ENCODE peak calls at places on chromosomes 12 and 14, in five cellular contexts. One of them, this sample, is unnamed.

GRCh38 chr12:66002812-66003211 is 127.7 kb downstream of the LLPH start:
- DNase-seq in A549: no peak
- DNase-seq in uterus: no peak
- DNase-seq in Peyer's patch: no peak
- DNase-seq in stomach: no peak
- DNase-seq in this sample: no peak

GRCh38 chr12:17062296-17063061 is 456.5 kb upstream of the LMO3 start:
- DNase-seq in A549: peak
- DNase-seq in uterus: no peak
- DNase-seq in Peyer's patch: no peak
- DNase-seq in stomach: no peak
- DNase-seq in this sample: no peak

GRCh38 chr12:130994821-130995375 is 41.2 kb downstream of the ADGRD1 start:
- DNase-seq in A549: no peak
- DNase-seq in uterus: no peak
- DNase-seq in Peyer's patch: no peak
- DNase-seq in stomach: no peak
- DNase-seq in this sample: no peak

GRCh38 chr14:87643005-87643404 is 350.0 kb downstream of the GALC start:
- DNase-seq in A549: no peak
- DNase-seq in uterus: peak
- DNase-seq in Peyer's patch: no peak
- DNase-seq in stomach: no peak
- DNase-seq in this sample: no peak

GRCh38 chr12:127272864-127273263 is 994.1 kb upstream of the TMEM132C start:
- DNase-seq in A549: no peak
- DNase-seq in uterus: no peak
- DNase-seq in Peyer's patch: no peak
- DNase-seq in stomach: no peak
- DNase-seq in this sample: no peak

GRCh38 chr12:57518920-57519757 is 1.2 kb downstream of the DDIT3 start:
- DNase-seq in A549: peak
- DNase-seq in uterus: peak
- DNase-seq in Peyer's patch: no peak
- DNase-seq in stomach: peak
- DNase-seq in this sample: peak

GRCh38 chr12:109763201-109763841 is 49.7 kb downstream of the FAM222A start:
- DNase-seq in A549: peak
- DNase-seq in uterus: no peak
- DNase-seq in Peyer's patch: no peak
- DNase-seq in stomach: peak
- DNase-seq in this sample: peak

GRCh38 chr12:47808049-47808448 is 11.7 kb downstream of the HDAC7 start:
- DNase-seq in A549: no peak
- DNase-seq in uterus: peak
- DNase-seq in Peyer's patch: peak
- DNase-seq in stomach: no peak
- DNase-seq in this sample: peak

GRCh38 chr14:100221419-100222218 is 17.3 kb upstream of the YY1 start:
- DNase-seq in A549: no peak
- DNase-seq in uterus: no peak
- DNase-seq in Peyer's patch: peak
- DNase-seq in stomach: peak
- DNase-seq in this sample: no peak

GRCh38 chr12:2147335-2147734 is 94.5 kb downstream of the CACNA1C start:
- DNase-seq in A549: no peak
- DNase-seq in uterus: no peak
- DNase-seq in Peyer's patch: no peak
- DNase-seq in stomach: no peak
- DNase-seq in this sample: no peak

GRCh38 chr14:105490572-105491365 is at the start of gene TEDC1:
- DNase-seq in A549: peak
- DNase-seq in uterus: peak
- DNase-seq in Peyer's patch: peak
- DNase-seq in stomach: peak
- DNase-seq in this sample: peak
- TF ChIP-seq POLR2A in A549: no peak
- TF ChIP-seq POLR2A in uterus: peak
- TF ChIP-seq POLR2A in Peyer's patch: peak
- TF ChIP-seq POLR2A in stomach: no peak
- TF ChIP-seq POLR2A in this sample: peak

GRCh38 chr14:36663404-36664321 is 2.0 kb downstream of the PAX9 start:
- DNase-seq in A549: no peak
- DNase-seq in uterus: no peak
- DNase-seq in Peyer's patch: no peak
- DNase-seq in stomach: no peak
- DNase-seq in this sample: no peak
- H3K4me3 ChIP-seq in A549: no peak
- H3K4me3 ChIP-seq in uterus: peak
- H3K4me3 ChIP-seq in Peyer's patch: no peak
- H3K4me3 ChIP-seq in stomach: peak
- H3K4me3 ChIP-seq in this sample: peak

GRCh38 chr12:14284189-14284722 is 81.2 kb upstream of the ATF7IP start:
- DNase-seq in A549: no peak
- DNase-seq in uterus: peak
- DNase-seq in Peyer's patch: peak
- DNase-seq in stomach: no peak
- DNase-seq in this sample: no peak
- TF ChIP-seq POLR2A in A549: no peak
- TF ChIP-seq POLR2A in uterus: no peak
- TF ChIP-seq POLR2A in Peyer's patch: no peak
- TF ChIP-seq POLR2A in stomach: no peak
- TF ChIP-seq POLR2A in this sample: no peak

DNA sequence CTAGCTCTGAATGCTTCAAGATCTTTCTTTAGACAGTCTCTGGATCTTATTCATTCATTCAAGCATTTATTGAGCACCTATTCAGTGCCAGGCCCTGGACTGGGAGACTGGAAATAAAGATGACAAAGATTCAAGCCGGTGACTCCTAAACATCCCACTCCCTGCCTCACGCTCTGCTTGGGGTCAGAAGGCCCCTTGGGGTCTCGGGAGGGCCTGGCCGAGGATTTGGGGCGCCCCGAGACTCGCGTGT is 224 bp upstream of the DTX1 start:
- DNase-seq in A549: no peak
- DNase-seq in uterus: no peak
- DNase-seq in Peyer's patch: no peak
- DNase-seq in stomach: no peak
- DNase-seq in this sample: no peak
- H3K4me3 ChIP-seq in A549: peak
- H3K4me3 ChIP-seq in uterus: no peak
- H3K4me3 ChIP-seq in Peyer's patch: peak
- H3K4me3 ChIP-seq in stomach: peak
- H3K4me3 ChIP-seq in this sample: peak

DNA sequence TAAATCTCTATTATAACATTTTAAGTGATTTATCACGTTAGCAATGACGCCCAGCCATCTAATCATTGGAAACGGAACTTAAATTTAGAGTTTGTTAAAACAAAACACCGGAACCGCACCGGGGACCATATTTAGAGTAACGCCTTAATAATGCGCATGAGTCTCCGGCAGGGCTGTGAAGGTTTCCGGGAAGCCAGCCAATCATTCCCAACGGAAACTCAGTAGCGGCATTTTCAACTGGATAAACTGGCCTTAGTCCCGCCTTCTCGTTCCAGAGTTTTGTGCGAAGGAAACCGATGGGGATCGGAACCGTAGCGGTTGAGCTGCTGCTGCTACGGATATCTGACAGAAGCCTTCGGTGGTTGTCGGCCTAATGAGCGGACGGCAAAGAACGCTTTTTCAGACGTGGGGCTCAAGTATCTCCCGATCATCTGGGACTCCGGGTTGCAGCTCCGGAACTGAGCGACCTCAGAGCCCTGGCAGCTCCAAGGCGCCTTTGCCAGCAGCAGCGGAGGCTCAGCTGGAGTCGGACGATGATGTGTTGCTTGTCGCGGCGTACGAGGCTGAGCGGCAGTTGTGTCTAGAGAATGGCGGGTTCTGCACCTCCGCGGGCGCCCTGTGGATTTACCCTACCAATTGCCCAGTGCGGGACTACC is at the start of gene FANCM:
- DNase-seq in A549: peak
- DNase-seq in uterus: peak
- DNase-seq in Peyer's patch: peak
- DNase-seq in stomach: peak
- DNase-seq in this sample: peak
- TF ChIP-seq POLR2A in A549: peak
- TF ChIP-seq POLR2A in uterus: no peak
- TF ChIP-seq POLR2A in Peyer's patch: no peak
- TF ChIP-seq POLR2A in stomach: no peak
- TF ChIP-seq POLR2A in this sample: no peak

This sample was measured in suprapubic skin.